ENCODE peak calls at places on chromosomes 1 and 21, in six cellular contexts. U is activated B cell treated with CpG ODN at 0.5 μM for 24 hours, O is breast epithelium, R is spleen, Z is OCI-LY7, D is foreskin keratinocyte. F is an unnamed sample.

GRCh38 chr1:231808990-231809389 is 182.4 kb downstream of the DISC1 start:
- DNase-seq in Z (no peak), R (no peak), O (no peak), U (no peak), D (no peak), F (no peak)

GRCh38 chr1:226798427-226799411 is 59.6 kb upstream of the ITPKB start:
- DNase-seq in R (peak), O (no peak), U (no peak), D (no peak), Z (peak), F (peak)

GRCh38 chr1:159646687-159647086 is 59.1 kb downstream of the APCS start:
- DNase-seq in Z (no peak), R (no peak), O (no peak), U (no peak), D (no peak), F (no peak)

GRCh38 chr21:36075171-36075570 is 5.3 kb downstream of the CBR1 start:
- DNase-seq in O (no peak), R (no peak), U (no peak), Z (no peak), D (no peak), F (no peak)

GRCh38 chr1:116207126-116207735 is 96.0 kb downstream of the MAB21L3 start:
- DNase-seq in R (no peak), O (no peak), Z (no peak), U (no peak), D (no peak), F (no peak)

GRCh38 chr1:37156646-37157045 is 122.3 kb upstream of the GRIK3 start:
- DNase-seq in Z (no peak), U (no peak), O (no peak), R (no peak), D (no peak), F (no peak)

GRCh38 chr1:203506821-203507220 is 12.9 kb downstream of the OPTC start:
- DNase-seq in U (no peak), Z (no peak), R (no peak), O (no peak), D (no peak), F (no peak)

GRCh38 chr1:87115317-87115885 is 201.0 kb downstream of the HS2ST1 start:
- DNase-seq in R (no peak), U (no peak), O (no peak), Z (no peak), D (peak), F (no peak)

GRCh38 chr1:203166192-203166940 is 9.3 kb downstream of the MYBPH start:
- DNase-seq in D (no peak), R (peak), Z (peak), O (no peak), U (no peak), F (no peak)

GRCh38 chr1:3009021-3009420 is 12.2 kb upstream of the ACTRT2 start:
- DNase-seq in Z (no peak), D (no peak), R (peak), O (no peak), U (peak), F (no peak)

GRCh38 chr1:16727190-16728111 is 12.9 kb upstream of the RNU1-4 start:
- DNase-seq in R (peak), Z (peak), D (peak), O (peak), U (no peak), F (no peak)

GRCh38 chr1:65467536-65467935 is 47.1 kb downstream of the LEPR start:
- DNase-seq in R (no peak), D (peak), U (no peak), O (no peak), Z (no peak), F (no peak)

GRCh38 chr1:40618108-40618507 is 47.4 kb downstream of the RIMS3 start:
- DNase-seq in O (no peak), R (no peak), U (no peak), D (no peak), Z (no peak), F (no peak)

GRCh38 chr1:65687435-65688214 is 105.1 kb upstream of the PDE4B start:
- DNase-seq in U (peak), R (peak), Z (peak), O (peak), D (no peak), F (peak)

GRCh38 chr1:1038694-1039093 is 18.8 kb downstream of the AGRN start:
- DNase-seq in Z (peak), R (no peak), U (no peak), O (no peak), D (no peak), F (no peak)

GRCh38 chr1:41678141-41678878 is 193.8 kb upstream of the EDN2 start:
- DNase-seq in U (no peak), R (peak), O (peak), Z (no peak), D (no peak), F (no peak)

GRCh38 chr1:56644941-56645662 is at the start of gene PRKAA2:
- DNase-seq in O (no peak), U (peak), Z (no peak), D (no peak), R (peak), F (no peak)

GRCh38 chr1:55212349-55213028 is 2.7 kb downstream of the USP24 start:
- DNase-seq in U (no peak), O (no peak), Z (peak), R (no peak), D (no peak), F (no peak)

GRCh38 chr1:219119839-219120238 is 53.8 kb upstream of the LYPLAL1 start:
- DNase-seq in U (no peak), D (no peak), R (no peak), O (no peak), Z (no peak), F (no peak)

GRCh38 chr1:112905420-112906154 is 50.4 kb downstream of the SLC16A1 start:
- DNase-seq in O (no peak), R (no peak), U (no peak), Z (no peak), D (no peak), F (no peak)

GRCh38 chr1:230643887-230644286 is 1.6 kb downstream of the COG2 start:
- DNase-seq in R (no peak), O (no peak), U (no peak), D (no peak), Z (peak), F (no peak)

DNA sequence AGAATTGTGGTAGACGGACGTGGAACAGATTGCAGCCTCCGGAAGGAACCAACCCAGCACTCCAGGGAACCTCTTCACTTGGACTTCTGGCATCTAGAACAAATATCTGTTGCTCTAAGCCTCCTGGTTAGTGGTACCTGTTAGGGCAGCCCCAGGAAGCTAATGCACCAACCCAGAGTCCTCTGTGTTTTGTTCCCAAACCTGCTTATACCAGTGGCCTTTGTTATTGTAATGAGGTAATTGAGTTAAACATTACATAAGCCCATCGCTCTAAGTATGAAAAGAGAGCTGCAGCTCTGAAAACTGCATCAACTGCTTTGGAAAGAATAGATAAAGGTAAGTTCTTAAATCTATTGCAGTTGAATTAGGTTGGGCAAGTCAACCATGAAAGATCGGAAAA is 516.7 kb downstream of the NPHP4 start:
- DNase-seq in O (no peak), D (no peak), U (no peak), Z (no peak), R (peak), F (no peak)
- TF ChIP-seq CTCF in O (no peak), D (no peak), U (no peak), Z (no peak), R (no peak), F (no peak)

GRCh38 chr1:8443558-8444194 is 125.8 kb downstream of the SLC45A1 start:
- DNase-seq in R (no peak), D (no peak), O (no peak), U (no peak), Z (no peak), F (no peak)
- TF ChIP-seq CTCF in R (no peak), D (peak), O (no peak), U (no peak), Z (peak), F (no peak)

GRCh38 chr1:109488201-109488600 is 4.5 kb downstream of the ATXN7L2 start:
- DNase-seq in Z (no peak), O (no peak), R (no peak), D (no peak), U (no peak), F (no peak)
- TF ChIP-seq CTCF in Z (peak), O (no peak), R (no peak), D (peak), U (no peak), F (no peak)

DNA sequence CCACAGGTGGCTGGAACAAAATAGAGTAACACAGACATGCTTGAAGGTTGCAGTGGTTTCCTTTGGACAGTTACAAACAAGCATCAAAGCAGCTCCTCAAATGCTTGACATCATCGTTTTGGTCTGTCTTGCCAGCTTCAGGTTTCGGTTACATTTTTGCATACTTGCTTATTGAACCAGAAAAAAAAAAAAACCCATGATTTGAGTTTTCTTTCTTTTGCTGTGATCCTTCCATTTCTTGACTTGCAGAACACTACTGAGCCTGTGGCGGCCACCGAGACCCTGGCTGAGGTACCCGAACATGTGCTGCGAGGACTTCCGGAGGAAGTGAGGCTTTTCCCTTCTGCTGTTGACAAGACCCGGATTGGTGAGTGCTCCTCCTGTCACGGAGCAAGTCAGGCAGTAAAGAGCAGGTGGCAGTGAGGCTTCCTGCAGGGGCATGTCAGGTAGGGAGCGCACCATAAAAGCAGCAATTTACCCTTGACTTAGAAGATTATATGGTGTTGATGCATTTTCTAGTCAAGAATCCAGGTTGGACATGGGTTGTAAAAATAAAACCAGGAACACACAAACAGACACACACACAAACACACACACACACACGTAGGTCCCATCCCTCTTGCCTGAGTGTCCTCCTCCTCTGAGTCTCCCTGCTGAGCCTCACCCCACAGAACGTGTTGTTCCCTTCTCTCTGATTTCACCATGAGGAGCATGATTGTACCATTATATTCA is 30.9 kb downstream of the PRDM2 start:
- DNase-seq in U (peak), R (peak), D (no peak), Z (peak), O (peak), F (peak)
- TF ChIP-seq CTCF in U (no peak), R (peak), D (no peak), Z (peak), O (no peak), F (no peak)